ENCODE peak calls at places on chromosomes 11 and 22, in eight cellular contexts. M, B, A, S, N, I, P and O are unnamed samples. For H3K4me1, the result is how much of the 10 kb centered on the place peaks cover.

GRCh38 chr11:85672111-85672875 is 7.4 kb upstream of the CREBZF start:
- DNase-seq in A (no peak), M (no peak), N (no peak), I (no peak), P (no peak), B (no peak), S (no peak), O (no peak)

GRCh38 chr11:45929486-45930030 is 7.1 kb downstream of the LARGE2 start:
- DNase-seq in N (no peak), A (no peak), M (no peak), S (no peak), P (no peak), I (no peak), B (no peak), O (no peak)

GRCh38 chr11:76700177-76701100 is 29.9 kb upstream of the LRRC32 start:
- DNase-seq in B (no peak), N (no peak), A (no peak), I (no peak), S (peak), P (no peak), M (peak), O (no peak)

GRCh38 chr22:44550666-44551491 is 52.8 kb upstream of the RTL6 start:
- DNase-seq in N (peak), P (no peak), S (peak), I (no peak), B (no peak), M (peak), A (no peak), O (peak)

GRCh38 chr11:75706260-75706729 is 11.3 kb upstream of the MOGAT2 start:
- DNase-seq in S (peak), N (peak), A (peak), B (peak), I (peak), M (peak), P (peak), O (peak)

GRCh38 chr22:21010426-21011113 is 4.4 kb upstream of the P2RX6 start:
- DNase-seq in I (no peak), S (no peak), N (no peak), B (no peak), A (no peak), P (no peak), M (no peak), O (no peak)

GRCh38 chr22:46714550-46714949 is 23.5 kb downstream of the CERK start:
- DNase-seq in A (no peak), N (no peak), M (peak), P (no peak), I (no peak), B (no peak), S (peak), O (no peak)

GRCh38 chr11:119320593-119321524 is 3.9 kb upstream of the MCAM start:
- DNase-seq in N (peak), B (peak), A (peak), M (peak), S (no peak), P (no peak), I (peak), O (peak)

GRCh38 chr11:72423840-72424239 is 10.5 kb downstream of the CLPB start:
- DNase-seq in B (no peak), A (no peak), M (no peak), I (no peak), P (no peak), S (no peak), N (no peak), O (no peak)

GRCh38 chr11:103091441-103091809 is 535 bp downstream of the DCUN1D5 start:
- DNase-seq in B (no peak), M (peak), S (peak), A (peak), P (no peak), I (peak), N (peak), O (peak)

GRCh38 chr11:29879560-29879959 is 137.3 kb downstream of the KCNA4 start:
- DNase-seq in P (no peak), B (no peak), A (no peak), I (no peak), S (no peak), N (no peak), M (peak), O (peak)

GRCh38 chr22:39519681-39520053 is 695 bp upstream of the ATF4 start:
- DNase-seq in M (peak), I (peak), S (peak), B (peak), N (peak), P (no peak), A (no peak), O (peak)

GRCh38 chr11:116394022-116394421 is 378.8 kb downstream of the BUD13 start:
- DNase-seq in B (no peak), N (no peak), I (no peak), P (no peak), S (no peak), A (no peak), M (no peak), O (no peak)

GRCh38 chr11:1209371-1210057 is 13.4 kb upstream of the MUC5B start:
- DNase-seq in A (no peak), B (no peak), I (no peak), M (no peak), N (no peak), S (no peak), P (no peak), O (no peak)

GRCh38 chr22:20422271-20422958 is 15.2 kb downstream of the SCARF2 start:
- DNase-seq in S (no peak), B (no peak), P (no peak), I (peak), N (no peak), A (no peak), M (peak), O (no peak)

GRCh38 chr22:23404689-23405365 is 175.3 kb downstream of the IGLL1 start:
- DNase-seq in M (peak), S (no peak), P (peak), N (no peak), A (no peak), I (peak), B (no peak), O (peak)

GRCh38 chr11:34997872-34998548 is 81.6 kb downstream of the PDHX start:
- DNase-seq in I (no peak), P (no peak), N (no peak), A (peak), M (peak), B (no peak), S (no peak), O (no peak)

GRCh38 chr11:66020618-66021357 is 5.5 kb downstream of the CATSPER1 start:
- DNase-seq in P (no peak), I (no peak), S (peak), N (no peak), M (peak), B (peak), A (no peak), O (no peak)

GRCh38 chr11:80846442-80846841 is 1405.6 kb upstream of the TENM4 start:
- DNase-seq in P (no peak), B (no peak), M (no peak), S (no peak), I (peak), N (no peak), A (no peak), O (no peak)

GRCh38 chr11:36034572-36035331 is 90.9 kb downstream of the LDLRAD3 start:
- DNase-seq in P (no peak), M (peak), B (no peak), A (no peak), N (no peak), I (no peak), S (no peak), O (no peak)

GRCh38 chr22:31846161-31847115 is 92.6 kb downstream of the DEPDC5 start:
- DNase-seq in S (no peak), M (peak), I (no peak), N (no peak), A (no peak), P (no peak), B (no peak), O (no peak)

GRCh38 chr11:70496591-70497535 is 98.5 kb downstream of the CTTN start:
- DNase-seq in N (peak), B (no peak), P (no peak), S (no peak), I (peak), M (no peak), A (no peak), O (no peak)

GRCh38 chr11:113729456-113729855 is 23.3 kb upstream of the TMPRSS5 start:
- DNase-seq in I (no peak), N (no peak), B (no peak), A (no peak), S (no peak), M (no peak), P (no peak), O (no peak)

DNA sequence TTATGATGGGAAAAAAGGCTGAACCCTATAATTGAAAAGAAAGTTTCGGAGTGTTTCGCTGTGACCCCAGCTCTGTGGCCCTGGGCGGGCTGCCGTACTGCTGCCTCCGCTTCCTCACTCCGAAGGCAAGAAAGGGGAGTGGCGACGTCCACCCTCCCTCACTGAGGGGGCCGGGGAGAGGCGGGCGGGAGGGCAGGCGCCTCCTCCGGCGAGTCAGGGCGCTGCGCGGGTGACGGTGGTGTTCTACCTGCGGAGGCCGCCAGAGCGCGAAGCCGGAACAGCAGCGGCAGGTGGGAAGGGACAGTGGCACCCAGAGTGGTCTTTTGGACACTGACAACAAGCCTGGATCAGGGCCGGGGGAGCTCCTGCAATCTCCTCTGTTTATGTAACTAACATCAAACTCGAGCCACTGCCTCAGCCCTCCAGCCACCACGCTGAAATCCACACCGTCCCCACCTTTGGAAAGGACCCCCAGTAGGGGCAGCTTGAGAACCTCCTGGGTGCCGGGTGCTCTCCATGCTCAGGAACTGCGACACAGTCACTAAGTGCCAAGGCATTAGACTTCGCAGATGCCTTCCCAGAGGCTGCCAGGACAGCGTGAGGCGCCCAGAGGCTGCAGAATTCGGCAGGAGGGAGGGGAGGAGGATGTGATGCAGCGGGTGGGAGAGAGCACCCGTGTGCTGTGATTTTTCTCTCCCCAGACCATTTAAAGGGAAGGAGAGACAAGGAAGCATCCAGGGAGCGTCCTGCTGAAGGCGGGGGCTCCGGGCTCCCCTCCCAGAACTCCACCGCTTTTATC is 25.5 kb downstream of the BID start:
- DNase-seq in S (no peak), I (peak), N (peak), P (no peak), A (no peak), M (no peak), B (no peak), O (no peak)
- H3K27ac ChIP-seq in S (no peak), I (no peak), N (no peak), P (no peak), A (no peak), M (no peak), B (no peak), O (no peak)

DNA sequence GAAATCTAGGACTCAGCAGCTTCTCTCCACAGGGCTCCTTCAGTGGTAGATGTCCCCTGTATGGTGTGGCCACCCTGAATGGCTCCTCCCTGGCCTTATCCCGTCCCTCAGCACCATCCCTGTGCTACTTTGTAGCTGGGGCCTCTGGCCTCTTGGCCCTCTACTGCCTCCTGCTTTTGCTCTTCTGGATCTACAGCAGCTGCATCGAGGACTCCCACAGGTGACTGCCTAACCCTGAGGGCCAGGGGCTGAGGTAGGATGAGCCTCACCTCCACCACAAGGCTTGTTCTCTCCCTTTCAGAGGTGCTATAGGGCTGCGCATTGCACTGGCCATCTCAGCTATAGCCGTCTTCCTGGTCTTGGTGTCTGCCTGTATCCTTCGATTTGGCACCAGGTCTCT is 1.8 kb downstream of the TMEM179B start:
- DNase-seq in M (no peak), I (no peak), N (no peak), S (no peak), A (no peak), P (no peak), B (no peak), O (no peak)
- H3K4me3 ChIP-seq in M (no peak), I (no peak), N (peak), S (no peak), A (no peak), P (no peak), B (no peak), O (no peak)

DNA sequence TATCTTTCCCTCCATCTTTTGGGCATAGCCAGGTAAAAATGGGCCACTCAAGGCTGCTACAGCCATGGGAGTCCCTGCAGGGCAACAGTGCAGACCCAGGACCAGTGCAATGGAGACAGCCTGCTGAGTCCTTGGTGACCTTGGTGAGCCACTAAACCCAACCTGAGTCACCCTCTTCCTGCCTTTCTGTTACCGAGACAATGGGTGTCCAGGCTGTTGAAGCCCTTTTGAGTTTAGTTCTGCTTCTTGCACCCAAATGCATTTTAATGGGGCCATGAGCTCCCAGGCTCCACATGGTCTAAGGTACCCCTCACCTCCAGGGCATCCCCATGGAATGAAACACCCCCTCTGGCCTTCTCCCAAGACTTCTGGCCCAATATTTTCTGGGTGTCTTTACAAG is 874 bp upstream of the PLAAT4 start:
- DNase-seq in P (no peak), M (no peak), A (no peak), N (no peak), S (no peak), B (no peak), I (no peak), O (no peak)
- H3K4me1 ChIP-seq in P (under half), M (under half), A (half or more), N (under half), S (under half), B (half or more), I (under half), O (under half)

GRCh38 chr11:20059587-20060021 is 100.7 kb downstream of the DBX1 start:
- DNase-seq in M (peak), S (no peak), P (no peak), A (no peak), I (no peak), N (no peak), B (no peak), O (no peak)

GRCh38 chr11:20058749-20059458 is 101.4 kb downstream of the DBX1 start:
- DNase-seq in N (no peak), I (no peak), A (no peak), S (no peak), P (no peak), B (no peak), M (no peak), O (no peak)

GRCh38 chr11:20060180-20060579 is 100.1 kb downstream of the DBX1 start:
- DNase-seq in A (no peak), P (no peak), N (no peak), B (no peak), I (no peak), S (no peak), M (no peak), O (no peak)

GRCh38 chr11:20061766-20062165 is 98.5 kb downstream of the DBX1 start:
- DNase-seq in I (no peak), S (no peak), A (no peak), N (no peak), P (no peak), M (no peak), B (no peak), O (no peak)

DNA sequence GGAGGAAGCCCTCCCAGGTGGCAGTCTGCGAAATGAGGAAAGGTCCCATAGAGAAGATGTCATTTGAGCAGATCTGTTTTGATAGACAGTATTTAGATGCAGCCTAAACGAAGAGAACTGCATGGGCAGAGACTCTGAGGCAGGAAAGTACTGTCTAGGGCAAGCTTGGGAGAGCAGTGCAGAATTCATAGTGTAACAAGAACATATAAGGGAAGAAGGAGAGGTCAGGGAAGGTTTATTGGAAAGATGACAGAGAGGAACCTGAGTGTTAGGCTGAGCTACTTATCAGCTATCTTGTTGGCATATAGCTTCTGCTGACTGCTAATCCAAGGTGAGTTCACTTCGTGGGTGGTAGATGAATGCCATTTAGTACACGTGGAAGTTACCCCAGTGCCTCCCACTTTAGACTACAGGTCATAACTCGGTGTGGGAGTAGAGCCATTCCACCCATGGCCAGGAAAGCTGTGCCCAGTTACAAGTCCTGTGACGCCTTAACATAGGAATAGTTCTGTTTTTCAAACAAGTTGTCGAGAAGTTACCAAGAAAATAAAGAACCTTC is 99.5 kb downstream of the DBX1 start:
- DNase-seq in I (no peak), M (no peak), N (no peak), A (no peak), P (no peak), S (no peak), B (no peak), O (no peak)
- H3K27ac ChIP-seq in I (no peak), M (peak), N (peak), A (no peak), P (no peak), S (no peak), B (peak), O (peak)

DNA sequence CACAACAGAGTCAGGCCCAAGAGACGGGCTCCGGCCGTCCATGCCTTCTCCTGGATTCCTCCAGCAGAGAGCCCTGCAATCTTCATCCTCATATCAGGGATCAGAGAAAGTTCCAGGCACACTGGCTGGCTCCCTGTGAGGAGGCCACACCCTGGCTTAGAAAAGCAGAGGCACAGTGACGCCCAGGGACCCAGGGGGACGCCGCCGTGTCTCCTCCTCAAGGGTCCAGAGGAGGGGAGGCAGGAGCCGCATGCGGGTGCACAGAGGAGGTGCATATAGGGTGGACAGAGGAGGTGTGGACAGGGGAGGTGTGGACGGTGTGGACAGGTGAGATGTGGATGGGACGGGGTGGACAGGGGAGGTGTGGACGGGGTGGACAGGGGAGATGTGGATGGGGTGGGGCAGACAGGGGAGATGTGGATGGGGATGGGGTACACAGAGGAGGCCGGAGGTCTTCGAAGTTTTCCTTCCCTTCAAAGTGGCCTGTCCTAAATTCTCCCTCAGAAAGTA is 1521.9 kb downstream of the BRD1 start:
- DNase-seq in A (no peak), N (no peak), I (no peak), P (no peak), M (no peak), S (no peak), B (no peak), O (no peak)
- H3K4me3 ChIP-seq in A (no peak), N (no peak), I (no peak), P (no peak), M (no peak), S (no peak), B (no peak), O (no peak)

GRCh38 chr11:2567026-2567671 is 122.3 kb downstream of the KCNQ1 start:
- DNase-seq in N (no peak), P (no peak), B (no peak), M (no peak), I (no peak), A (no peak), S (no peak), O (no peak)

GRCh38 chr11:2564588-2565440 is 120.0 kb downstream of the KCNQ1 start:
- DNase-seq in M (no peak), S (peak), N (peak), B (peak), P (no peak), I (no peak), A (no peak), O (no peak)

GRCh38 chr11:2564008-2564530 is 119.3 kb downstream of the KCNQ1 start:
- DNase-seq in P (no peak), S (peak), M (no peak), B (no peak), A (no peak), I (no peak), N (peak), O (no peak)

GRCh38 chr11:2565447-2566222 is 120.8 kb downstream of the KCNQ1 start:
- DNase-seq in I (no peak), S (no peak), P (no peak), B (no peak), M (no peak), A (no peak), N (peak), O (no peak)

DNA sequence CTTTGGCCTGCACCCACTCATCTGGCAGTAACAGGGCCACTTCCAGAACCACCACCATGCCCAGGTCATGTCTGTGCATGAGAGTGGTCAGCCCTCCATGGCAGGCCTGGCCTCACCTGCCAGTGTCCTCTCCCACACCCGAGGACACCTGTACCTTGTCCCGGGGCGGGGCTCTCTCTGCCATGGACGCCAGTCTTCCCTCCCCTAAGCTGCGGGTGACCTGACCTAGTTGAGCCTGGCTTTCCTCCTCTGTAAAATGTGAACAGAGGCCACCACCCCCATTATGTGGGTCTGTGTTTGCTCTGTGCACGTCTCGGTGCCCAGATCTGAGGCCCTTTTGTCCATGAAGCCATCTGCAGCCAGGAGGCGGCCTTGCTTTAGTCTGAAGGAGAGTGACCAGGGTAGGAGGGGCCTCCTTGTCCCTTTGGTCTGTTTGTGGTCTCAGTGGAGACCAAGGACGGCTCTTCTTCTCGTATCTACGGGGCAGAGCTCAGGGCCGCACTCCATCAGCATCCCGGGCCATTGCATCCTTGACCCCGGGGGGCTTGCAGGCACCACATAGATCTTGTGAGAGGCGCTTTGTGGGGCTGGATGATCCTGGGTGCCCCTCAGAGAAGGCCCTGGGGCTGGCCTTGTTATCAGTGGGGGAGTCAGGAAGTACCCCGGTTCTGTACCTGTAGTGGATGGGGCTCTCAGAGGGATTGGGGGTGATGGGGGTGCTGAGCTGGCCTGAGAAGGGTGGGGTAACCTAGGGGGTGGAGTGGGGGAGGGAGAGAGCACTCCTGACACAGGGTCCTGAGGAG is 121.6 kb downstream of the KCNQ1 start:
- DNase-seq in B (no peak), P (no peak), N (peak), A (no peak), S (peak), I (peak), M (peak), O (no peak)
- H3K4me1 ChIP-seq in B (under half), P (under half), N (under half), A (under half), S (under half), I (under half), M (under half), O (under half)